ENCODE peak calls at places on chromosomes 12 and 14, in ten cellular contexts. Q is body of pancreas, V is GM04504, H is SHP77 treated with DMSO at 0.1 percent for 48 hours, N is neuronal stem cell, Z is HT-29, S is right lobe of liver, U is right cardiac atrium, I is PC-9, L is cardiac muscle cell. E is an unnamed sample.

GRCh38 chr12:115444336-115444735 is 760.4 kb upstream of the TBX3 start:
- DNase-seq in Q (no peak), I (no peak), L (no peak), S (no peak), V (peak), U (no peak), H (no peak), Z (no peak), N (no peak), E (no peak)

GRCh38 chr12:119990382-119990874 is 1.4 kb downstream of the BICDL1 start:
- DNase-seq in N (no peak), S (no peak), Q (no peak), U (no peak), Z (peak), V (no peak), H (no peak), I (no peak), L (no peak), E (no peak)

GRCh38 chr12:128626808-128627320 is 196.9 kb downstream of the SLC15A4 start:
- DNase-seq in Z (no peak), S (peak), Q (no peak), H (no peak), L (no peak), V (no peak), I (no peak), N (no peak), U (no peak), E (no peak)

GRCh38 chr12:11906284-11906935 is 164.3 kb upstream of the BCL2L14 start:
- DNase-seq in L (peak), I (no peak), H (no peak), V (peak), Z (no peak), N (no peak), S (no peak), U (no peak), Q (no peak), E (no peak)

GRCh38 chr12:76781321-76781720 is 17.4 kb downstream of the ZDHHC17 start:
- DNase-seq in S (no peak), Z (no peak), Q (no peak), N (no peak), U (no peak), V (no peak), I (no peak), L (no peak), H (no peak), E (no peak)

GRCh38 chr12:108694812-108695278 is 36.5 kb downstream of the CORO1C start:
- DNase-seq in N (no peak), I (no peak), H (no peak), Z (no peak), S (no peak), L (no peak), U (no peak), Q (no peak), V (no peak), E (no peak)

GRCh38 chr14:100660498-100661339 is 66.0 kb upstream of the DLK1 start:
- DNase-seq in N (no peak), Z (no peak), U (no peak), V (no peak), H (no peak), Q (no peak), S (no peak), I (no peak), L (no peak), E (no peak)

GRCh38 chr12:52278931-52279682 is 4.7 kb downstream of the KRT86 start:
- DNase-seq in S (peak), L (peak), U (peak), Q (peak), V (peak), N (peak), Z (peak), H (peak), I (peak), E (peak)

GRCh38 chr12:51330186-51330585 is 6.2 kb upstream of the BIN2 start:
- DNase-seq in V (no peak), Q (no peak), Z (no peak), H (no peak), L (no peak), S (no peak), U (no peak), I (no peak), N (no peak), E (no peak)

GRCh38 chr14:100296106-100296651 is 10.1 kb downstream of the SLC25A29 start:
- DNase-seq in Z (no peak), V (no peak), S (no peak), N (no peak), H (no peak), Q (no peak), I (no peak), L (no peak), U (no peak), E (peak)

GRCh38 chr12:41365653-41366131 is 177.6 kb downstream of the PDZRN4 start:
- DNase-seq in H (peak), I (no peak), Q (no peak), V (no peak), L (no peak), Z (no peak), S (no peak), U (no peak), N (no peak), E (no peak)

GRCh38 chr12:41250748-41251147 is 62.6 kb downstream of the PDZRN4 start:
- DNase-seq in Z (no peak), Q (no peak), L (peak), U (no peak), S (no peak), N (no peak), V (no peak), I (no peak), H (no peak), E (no peak)

GRCh38 chr12:1130164-1130563 is 139.1 kb downstream of the ERC1 start:
- DNase-seq in H (no peak), U (no peak), Z (peak), N (no peak), Q (peak), S (peak), I (peak), V (no peak), L (no peak), E (no peak)

GRCh38 chr12:90010089-90010488 is 301.5 kb upstream of the ATP2B1 start:
- DNase-seq in Z (no peak), N (no peak), V (no peak), U (no peak), H (no peak), Q (no peak), S (no peak), I (no peak), L (no peak), E (no peak)

GRCh38 chr12:17381211-17381610 is 708.8 kb downstream of the RERGL start:
- DNase-seq in I (no peak), U (no peak), L (no peak), Q (no peak), V (no peak), N (no peak), H (no peak), Z (no peak), S (no peak), E (no peak)

GRCh38 chr12:69739287-69740191 is 879 bp downstream of the RAB3IP start:
- DNase-seq in V (no peak), H (peak), I (peak), Q (peak), L (peak), Z (peak), N (peak), U (peak), S (peak), E (peak)

GRCh38 chr12:52952082-52952801 is 3.3 kb downstream of the KRT18 start:
- DNase-seq in Z (peak), S (peak), N (no peak), L (peak), H (no peak), Q (peak), V (no peak), I (no peak), U (no peak), E (peak)

E was measured in adrenal gland.